ENCODE peak calls at places on chromosomes 11 and 22, in ten cellular contexts. T is BE2C; G is kidney; J is mesenchymal stem cell; K is CD8-positive, alpha-beta memory T cell; I is left ventricle myocardium inferior; C is iPS DF 6.9; E is GM23248; W is pancreas; X is K562. Y is an unnamed sample. For H3K4me1, the result is how much of the 10 kb centered on the place peaks cover.

GRCh38 chr22:42805998-42806481 is 51.0 kb downstream of the ARFGAP3 start:
- DNase-seq in T (no peak), G (no peak), J (no peak), K (no peak), I (no peak), C (no peak), E (no peak), W (peak), X (no peak), Y (no peak)

GRCh38 chr11:76803811-76804600 is 20.9 kb downstream of the TSKU start:
- DNase-seq in T (no peak), G (no peak), J (peak), K (no peak), I (no peak), C (no peak), E (peak), W (no peak), X (no peak), Y (peak)

GRCh38 chr22:45125198-45125597 is 38.5 kb upstream of the NUP50 start:
- DNase-seq in T (no peak), G (no peak), J (peak), K (no peak), I (no peak), C (no peak), E (peak), W (no peak), X (no peak), Y (no peak)

GRCh38 chr11:2916114-2916891 is 12.9 kb downstream of the PHLDA2 start:
- DNase-seq in T (no peak), G (peak), J (no peak), K (no peak), I (no peak), C (no peak), E (no peak), W (peak), X (no peak), Y (no peak)

GRCh38 chr11:69343401-69344321 is 49.7 kb downstream of the MYEOV start:
- DNase-seq in T (no peak), G (no peak), J (no peak), K (no peak), I (no peak), C (no peak), E (no peak), W (no peak), X (no peak), Y (no peak)

GRCh38 chr11:84655729-84656128 is 971.4 kb downstream of the DLG2 start:
- DNase-seq in T (no peak), G (no peak), J (no peak), K (no peak), I (no peak), C (no peak), E (no peak), W (no peak), X (no peak), Y (no peak)

GRCh38 chr11:360326-361280 is 8.7 kb upstream of the B4GALNT4 start:
- DNase-seq in T (no peak), G (peak), J (no peak), K (no peak), I (no peak), C (no peak), E (no peak), W (no peak), X (peak), Y (no peak)

GRCh38 chr11:132655187-132655855 is 877.0 kb downstream of the OPCML start:
- DNase-seq in T (no peak), G (no peak), J (no peak), K (no peak), I (no peak), C (no peak), E (peak), W (no peak), X (no peak), Y (no peak)

GRCh38 chr11:117090111-117090706 is 8.0 kb downstream of the SIK3 start:
- DNase-seq in T (no peak), G (no peak), J (no peak), K (no peak), I (no peak), C (no peak), E (no peak), W (no peak), X (no peak), Y (no peak)

GRCh38 chr11:92703431-92703830 is 266.0 kb upstream of the MTNR1B start:
- DNase-seq in T (no peak), G (no peak), J (peak), K (no peak), I (no peak), C (no peak), E (peak), W (no peak), X (no peak), Y (no peak)

GRCh38 chr22:33577862-33578411 is 342.3 kb downstream of the LARGE1 start:
- DNase-seq in T (no peak), G (no peak), J (no peak), K (no peak), I (no peak), C (no peak), E (peak), W (no peak), X (no peak), Y (no peak)

GRCh38 chr11:77084581-77085191 is 17.9 kb downstream of the CAPN5 start:
- DNase-seq in T (peak), G (peak), J (no peak), K (no peak), I (no peak), C (no peak), E (no peak), W (peak), X (no peak), Y (no peak)

GRCh38 chr11:61023086-61024035 is 51.9 kb downstream of the CD6 start:
- DNase-seq in T (no peak), G (no peak), J (no peak), K (peak), I (no peak), C (no peak), E (no peak), W (no peak), X (no peak), Y (peak)

GRCh38 chr11:69951821-69952590 is 126.1 kb upstream of the ANO1 start:
- DNase-seq in T (no peak), G (peak), J (no peak), K (no peak), I (no peak), C (no peak), E (no peak), W (no peak), X (no peak), Y (no peak)

GRCh38 chr11:27395556-27396258 is 32.7 kb upstream of the CCDC34 start:
- DNase-seq in T (no peak), G (no peak), J (peak), K (no peak), I (no peak), C (no peak), E (peak), W (no peak), X (no peak), Y (no peak)

GRCh38 chr11:92969293-92969633 is 188 bp upstream of the MTNR1B start:
- DNase-seq in T (no peak), G (no peak), J (no peak), K (no peak), I (no peak), C (no peak), E (no peak), W (no peak), X (no peak), Y (no peak)

GRCh38 chr11:2380807-2381350 is 3.8 kb downstream of the CD81 start:
- DNase-seq in T (no peak), G (peak), J (peak), K (no peak), I (peak), C (no peak), E (peak), W (peak), X (no peak), Y (peak)

GRCh38 chr11:121711236-121711635 is 258.5 kb upstream of the SORL1-AS1 start:
- DNase-seq in T (no peak), G (no peak), J (no peak), K (no peak), I (no peak), C (no peak), E (no peak), W (no peak), X (no peak), Y (no peak)

GRCh38 chr11:134391170-134391569 is 20.9 kb downstream of the B3GAT1 start:
- DNase-seq in T (no peak), G (no peak), J (no peak), K (no peak), I (no peak), C (no peak), E (no peak), W (peak), X (peak), Y (no peak)

GRCh38 chr22:44497218-44497903 is 672 bp downstream of the RTL6 start:
- DNase-seq in T (peak), G (peak), J (peak), K (no peak), I (no peak), C (no peak), E (peak), W (peak), X (no peak), Y (no peak)

GRCh38 chr22:20412474-20413216 is 18.7 kb downstream of the ZNF74 start:
- DNase-seq in T (no peak), G (no peak), J (no peak), K (no peak), I (no peak), C (no peak), E (no peak), W (no peak), X (no peak), Y (no peak)
- H3K4me1 ChIP-seq in T (under half), G (under half), J (under half), K (under half), I (under half), C (under half), E (under half), W (under half), X (under half), Y (under half)

DNA sequence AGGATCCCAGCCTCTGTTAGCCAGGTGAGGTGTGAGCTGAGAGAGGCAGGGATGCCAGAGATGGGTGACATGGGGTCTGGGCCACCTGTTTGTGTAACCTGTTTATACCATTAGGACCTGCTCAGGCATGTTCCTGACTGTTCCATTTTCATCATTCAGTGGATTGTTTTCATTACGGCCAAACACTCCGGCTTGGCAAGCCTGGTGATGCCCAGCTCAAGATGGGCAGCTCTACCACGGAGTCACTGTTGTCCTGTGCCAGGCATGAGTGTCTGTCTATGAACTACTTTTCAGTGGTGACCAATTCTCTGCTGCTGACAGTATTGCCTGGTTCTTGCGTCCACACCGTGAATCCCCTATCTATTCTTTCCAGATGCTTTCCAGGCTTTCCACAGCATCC is 71.5 kb upstream of the SLC22A12 start:
- DNase-seq in T (no peak), G (no peak), J (no peak), K (no peak), I (no peak), C (no peak), E (no peak), W (no peak), X (no peak), Y (no peak)
- H3K4me3 ChIP-seq in T (no peak), G (no peak), J (no peak), K (no peak), I (no peak), C (no peak), E (no peak), W (no peak), X (no peak), Y (no peak)

GRCh38 chr11:59197990-59198389 is 14.7 kb downstream of the MPEG1 start:
- DNase-seq in T (peak), G (peak), J (peak), K (no peak), I (peak), C (no peak), E (peak), W (peak), X (no peak), Y (no peak)
- H3K4me1 ChIP-seq in T (under half), G (under half), J (under half), K (under half), I (under half), C (under half), E (under half), W (under half), X (under half), Y (under half)

GRCh38 chr11:130161441-130161840 is 1.9 kb downstream of the ST14 start:
- DNase-seq in T (no peak), G (no peak), J (no peak), K (no peak), I (no peak), C (no peak), E (no peak), W (no peak), X (no peak), Y (no peak)
- H3K4me3 ChIP-seq in T (no peak), G (peak), J (no peak), K (no peak), I (no peak), C (no peak), E (no peak), W (no peak), X (no peak), Y (no peak)

GRCh38 chr11:124896071-124896750 is 1.5 kb downstream of the ROBO4 start:
- DNase-seq in T (no peak), G (no peak), J (no peak), K (no peak), I (no peak), C (no peak), E (no peak), W (no peak), X (no peak), Y (no peak)

GRCh38 chr11:124897681-124898680 is at the start of gene ROBO4:
- DNase-seq in T (no peak), G (no peak), J (peak), K (no peak), I (peak), C (no peak), E (peak), W (no peak), X (no peak), Y (no peak)

GRCh38 chr11:124898711-124899110 is 1.0 kb upstream of the ROBO4 start:
- DNase-seq in T (no peak), G (peak), J (no peak), K (no peak), I (no peak), C (no peak), E (peak), W (no peak), X (no peak), Y (no peak)

GRCh38 chr11:124895471-124895971 is 2.1 kb downstream of the ROBO4 start:
- DNase-seq in T (no peak), G (no peak), J (no peak), K (no peak), I (no peak), C (no peak), E (no peak), W (no peak), X (no peak), Y (no peak)

GRCh38 chr11:124896821-124897391 is 759 bp downstream of the ROBO4 start:
- DNase-seq in T (no peak), G (no peak), J (no peak), K (no peak), I (no peak), C (no peak), E (no peak), W (no peak), X (no peak), Y (no peak)
- H3K4me1 ChIP-seq in T (under half), G (under half), J (under half), K (under half), I (half or more), C (under half), E (under half), W (under half), X (under half), Y (under half)

GRCh38 chr11:75667831-75668507 is 869 bp downstream of the MAP6 start:
- DNase-seq in T (peak), G (peak), J (no peak), K (no peak), I (peak), C (no peak), E (peak), W (peak), X (no peak), Y (peak)

GRCh38 chr11:75668508-75669297 is at the start of gene MAP6:
- DNase-seq in T (peak), G (no peak), J (no peak), K (no peak), I (peak), C (no peak), E (peak), W (peak), X (peak), Y (no peak)

GRCh38 chr11:75665126-75665525 is 3.7 kb downstream of the MAP6 start:
- DNase-seq in T (no peak), G (no peak), J (no peak), K (no peak), I (no peak), C (no peak), E (no peak), W (no peak), X (no peak), Y (no peak)

GRCh38 chr11:75664366-75664765 is 4.5 kb downstream of the MAP6 start:
- DNase-seq in T (no peak), G (no peak), J (no peak), K (no peak), I (no peak), C (no peak), E (no peak), W (no peak), X (no peak), Y (no peak)

DNA sequence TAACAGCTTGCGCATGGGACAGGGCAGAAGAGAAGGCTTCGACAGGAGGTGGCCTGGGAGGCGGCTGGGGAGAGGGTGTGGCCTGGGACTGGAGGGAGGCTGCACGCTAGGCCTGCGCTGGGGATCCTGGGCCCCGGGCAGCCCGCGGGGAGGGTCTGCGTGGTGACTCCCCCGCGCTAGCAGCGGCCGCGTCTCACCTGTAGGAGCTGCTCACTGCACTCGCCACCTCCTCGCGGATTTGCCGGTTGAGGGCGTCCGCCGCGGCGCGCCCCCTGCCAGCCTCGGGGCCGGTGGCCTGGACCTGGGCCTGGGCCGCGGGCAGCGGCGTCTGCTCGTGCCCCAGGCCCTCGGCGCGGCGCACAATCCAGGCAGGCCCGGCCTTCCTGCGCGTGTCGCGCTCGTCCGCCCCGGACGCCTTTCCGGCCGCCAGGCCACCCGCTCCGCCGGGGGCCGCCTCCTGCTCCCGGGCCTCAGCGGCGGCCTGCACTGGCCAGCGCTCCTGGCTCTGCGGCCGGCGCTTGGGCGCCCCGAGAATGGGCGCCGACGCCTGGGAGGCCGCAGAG is 1.5 kb downstream of the MAP6 start:
- DNase-seq in T (peak), G (peak), J (no peak), K (no peak), I (peak), C (no peak), E (peak), W (peak), X (no peak), Y (peak)
- H3K4me3 ChIP-seq in T (peak), G (peak), J (peak), K (no peak), I (peak), C (peak), E (peak), W (peak), X (no peak), Y (no peak)

GRCh38 chr11:75338516-75339218 is 12.8 kb downstream of the ARRB1 start:
- DNase-seq in T (peak), G (no peak), J (peak), K (no peak), I (no peak), C (no peak), E (peak), W (peak), X (no peak), Y (no peak)
- H3K4me1 ChIP-seq in T (half or more), G (half or more), J (half or more), K (half or more), I (half or more), C (under half), E (under half), W (half or more), X (half or more), Y (half or more)

Y was measured in CD4-positive, alpha-beta memory T cell.